ENCODE peak calls at places on chromosome 1, in six cellular contexts. K is effector memory CD4-positive, alpha-beta T cell; R is psoas muscle; C is ascending aorta; G is right cardiac atrium; T is foreskin keratinocyte. P is an unnamed sample. For H3K4me1, the result is how much of the 10 kb centered on the place peaks cover.

GRCh38 chr1:61079898-61080336 is 2.4 kb upstream of the NFIA start:
- DNase-seq in G (peak), T (peak), R (peak), C (peak), K (no peak), P (peak)

GRCh38 chr1:204558467-204558866 is 42.3 kb downstream of the MDM4 start:
- DNase-seq in R (no peak), K (no peak), C (no peak), G (no peak), T (no peak), P (no peak)

GRCh38 chr1:164803366-164803765 is 244.4 kb downstream of the PBX1 start:
- DNase-seq in C (no peak), R (no peak), K (no peak), T (no peak), G (no peak), P (no peak)

GRCh38 chr1:165856606-165857005 is 29.2 kb downstream of the UCK2 start:
- DNase-seq in G (no peak), R (no peak), C (no peak), K (no peak), T (no peak), P (no peak)

GRCh38 chr1:15949453-15950245 is 26.3 kb downstream of the ZBTB17 start:
- DNase-seq in K (peak), R (peak), C (peak), G (peak), T (peak), P (peak)

GRCh38 chr1:8082945-8083344 is 56.8 kb upstream of the ERRFI1 start:
- DNase-seq in G (peak), T (no peak), C (no peak), R (peak), K (no peak), P (no peak)

GRCh38 chr1:186165303-186165702 is 209.8 kb downstream of the TPR start:
- DNase-seq in T (no peak), R (no peak), K (no peak), G (no peak), C (no peak), P (no peak)

GRCh38 chr1:7667625-7668218 is 103.4 kb upstream of the VAMP3 start:
- DNase-seq in G (peak), T (peak), K (peak), C (peak), R (peak), P (peak)

GRCh38 chr1:153661111-153661708 is 2.7 kb downstream of the SNAPIN start:
- DNase-seq in G (no peak), K (no peak), C (no peak), T (no peak), R (no peak), P (peak)

GRCh38 chr1:68675336-68675735 is 178.5 kb upstream of the DEPDC1 start:
- DNase-seq in C (no peak), T (peak), G (no peak), R (no peak), K (no peak), P (no peak)

GRCh38 chr1:180528868-180529470 is 26.6 kb upstream of the ACBD6 start:
- DNase-seq in K (no peak), T (no peak), R (no peak), G (no peak), C (peak), P (no peak)

GRCh38 chr1:5650283-5651026 is 341.8 kb downstream of the NPHP4 start:
- DNase-seq in C (no peak), K (no peak), R (no peak), G (no peak), T (no peak), P (no peak)

GRCh38 chr1:32470991-32471694 is 6.3 kb downstream of the ZBTB8B start:
- DNase-seq in R (no peak), K (no peak), T (no peak), C (no peak), G (no peak), P (peak)

GRCh38 chr1:242467556-242468145 is 56.8 kb downstream of the PLD5 start:
- DNase-seq in C (peak), G (peak), R (no peak), T (peak), K (no peak), P (peak)

GRCh38 chr1:17802164-17802563 is 47.0 kb downstream of the ACTL8 start:
- DNase-seq in C (no peak), K (no peak), R (no peak), G (no peak), T (no peak), P (no peak)

GRCh38 chr1:56967900-56968832 is 2.4 kb upstream of the C8B start:
- DNase-seq in T (no peak), C (no peak), R (peak), G (peak), K (no peak), P (peak)

GRCh38 chr1:188872376-188872775 is 1605.3 kb downstream of the BRINP3 start:
- DNase-seq in K (no peak), R (no peak), T (no peak), G (no peak), C (no peak), P (no peak)

GRCh38 chr1:10432910-10433785 is 2.9 kb downstream of the CENPS start:
- DNase-seq in T (no peak), K (no peak), G (no peak), R (no peak), C (no peak), P (no peak)

GRCh38 chr1:77193951-77194350 is 25.3 kb downstream of the PIGK start:
- DNase-seq in R (no peak), C (no peak), K (no peak), G (no peak), T (no peak), P (no peak)

GRCh38 chr1:215104283-215104682 is 21.7 kb downstream of the KCNK2 start:
- DNase-seq in K (no peak), G (no peak), C (no peak), T (peak), R (no peak), P (no peak)

GRCh38 chr1:161486806-161487482 is 18.3 kb upstream of the FCGR2A start:
- DNase-seq in R (no peak), K (no peak), T (peak), C (no peak), G (no peak), P (peak)

GRCh38 chr1:193558491-193559028 is 372.1 kb upstream of the B3GALT2 start:
- DNase-seq in G (no peak), C (no peak), R (no peak), K (no peak), T (peak), P (no peak)

GRCh38 chr1:19450811-19451564 is 34.4 kb downstream of the CAPZB start:
- DNase-seq in R (no peak), C (peak), G (no peak), K (no peak), T (peak), P (no peak)

GRCh38 chr1:93317207-93317606 is 28.5 kb upstream of the DR1 start:
- DNase-seq in G (peak), R (peak), T (no peak), C (peak), K (no peak), P (no peak)

GRCh38 chr1:209375681-209376360 is 207.7 kb upstream of the CAMK1G start:
- DNase-seq in G (no peak), T (peak), R (no peak), K (no peak), C (no peak), P (peak)

GRCh38 chr1:147676306-147677085 is 6.2 kb upstream of the ACP6 start:
- DNase-seq in K (no peak), T (peak), C (no peak), G (no peak), R (no peak), P (no peak)

GRCh38 chr1:200302192-200302892 is 107.5 kb downstream of the ZNF281 start:
- DNase-seq in T (peak), C (no peak), K (peak), G (no peak), R (no peak), P (peak)

GRCh38 chr1:1385931-1386330 is 10.9 kb upstream of the AURKAIP1 start:
- DNase-seq in K (no peak), G (no peak), C (no peak), R (no peak), T (no peak), P (no peak)

GRCh38 chr1:35202048-35202719 is 9.2 kb upstream of the SFPQ start:
- DNase-seq in C (peak), K (peak), R (peak), T (peak), G (peak), P (peak)

GRCh38 chr1:93519196-93519825 is 71.4 kb downstream of the FNBP1L start:
- DNase-seq in G (no peak), C (no peak), R (no peak), K (no peak), T (peak), P (no peak)

GRCh38 chr1:80417651-80418050 is 1383.1 kb upstream of the ADGRL2 start:
- DNase-seq in C (no peak), K (no peak), R (no peak), G (no peak), T (peak), P (no peak)

GRCh38 chr1:33096358-33097005 is 15.5 kb downstream of the AZIN2 start:
- DNase-seq in T (no peak), K (no peak), G (peak), R (no peak), C (no peak), P (no peak)

GRCh38 chr1:1092890-1093609 is 18.9 kb upstream of the RNF223 start:
- DNase-seq in C (no peak), R (no peak), T (no peak), G (no peak), K (no peak), P (no peak)

GRCh38 chr1:225426395-225427248 is 1.2 kb downstream of the LBR start:
- DNase-seq in R (peak), T (peak), C (no peak), G (no peak), K (no peak), P (peak)

DNA sequence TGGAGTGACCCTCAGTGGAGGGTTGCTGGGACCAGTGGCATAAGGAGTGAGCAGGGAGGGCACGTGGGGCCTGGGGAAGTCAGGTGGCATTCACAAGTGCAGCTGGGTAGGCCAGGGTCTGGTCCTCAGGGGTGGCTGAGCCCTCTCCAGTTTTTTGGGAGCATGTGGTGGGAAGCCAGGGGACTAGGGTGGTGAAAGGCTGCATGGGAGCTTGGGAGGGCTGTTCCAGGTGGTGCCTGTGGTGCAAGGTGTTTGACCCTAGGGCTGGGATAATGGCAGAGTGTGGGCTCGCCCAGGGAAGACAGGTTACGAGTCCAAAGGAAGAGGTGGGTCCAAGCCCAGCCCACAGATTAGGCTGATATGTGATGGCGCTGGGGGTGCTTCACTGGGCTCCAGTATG is 30.5 kb downstream of the MAN1C1 start:
- DNase-seq in C (peak), K (no peak), R (no peak), T (no peak), G (no peak), P (no peak)
- H3K4me1 ChIP-seq in C (under half), K (under half), R (under half), T (under half), G (under half), P (under half)

DNA sequence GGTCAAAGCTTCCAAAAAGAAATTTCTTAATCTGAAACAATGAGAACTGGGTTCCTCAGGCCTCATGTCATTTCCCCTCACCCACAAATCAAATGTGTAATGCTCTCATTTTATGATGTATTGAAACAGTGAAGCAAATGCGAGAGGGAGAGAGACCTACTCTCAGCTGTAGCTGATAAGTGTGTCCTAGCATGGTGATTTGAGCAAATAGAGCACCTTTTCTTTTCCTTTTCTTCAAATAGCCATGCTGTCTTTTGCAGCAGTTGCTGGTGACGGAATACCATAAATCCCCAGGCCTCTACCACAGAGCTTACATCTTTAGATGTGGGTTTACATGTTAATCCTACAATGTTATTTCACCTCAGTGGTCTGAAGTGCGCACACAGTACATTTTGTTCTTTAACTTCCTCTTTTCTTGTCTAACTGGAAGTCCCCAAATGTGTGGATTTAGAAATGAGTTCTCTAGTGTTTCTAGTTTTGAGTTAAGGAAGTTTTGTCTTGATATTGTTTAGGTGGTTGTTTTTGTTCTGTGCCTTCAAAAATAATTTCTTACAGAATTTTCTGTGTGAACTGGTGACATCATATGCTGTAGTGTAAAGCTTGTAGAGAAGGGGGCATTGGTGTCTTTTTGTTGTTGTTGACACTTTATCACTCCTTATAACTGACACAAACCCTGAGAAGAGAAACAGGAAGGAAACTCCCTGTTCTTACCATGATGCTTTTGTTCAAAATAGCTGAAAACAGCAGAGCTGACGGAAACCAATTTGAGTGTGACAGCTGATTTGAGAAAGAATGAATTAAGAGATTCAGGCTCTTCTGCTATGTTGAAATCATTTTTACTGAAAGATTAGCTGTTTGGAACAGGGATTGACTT is 12.1 kb downstream of the SMAP2 start:
- DNase-seq in T (no peak), C (no peak), K (peak), R (no peak), G (no peak), P (no peak)
- H3K4me1 ChIP-seq in T (under half), C (under half), K (half or more), R (under half), G (under half), P (under half)

GRCh38 chr1:51265618-51266017 is 29.5 kb downstream of the RNF11 start:
- DNase-seq in K (no peak), G (no peak), C (no peak), R (no peak), T (no peak), P (no peak)

GRCh38 chr1:51264470-51264869 is 28.4 kb downstream of the RNF11 start:
- DNase-seq in K (no peak), C (peak), G (no peak), T (peak), R (no peak), P (no peak)

GRCh38 chr1:51266181-51266580 is 30.1 kb downstream of the RNF11 start:
- DNase-seq in R (no peak), C (no peak), G (no peak), T (no peak), K (no peak), P (no peak)

GRCh38 chr1:51266791-51267190 is 30.7 kb downstream of the RNF11 start:
- DNase-seq in R (no peak), C (no peak), T (no peak), K (no peak), G (no peak), P (no peak)

DNA sequence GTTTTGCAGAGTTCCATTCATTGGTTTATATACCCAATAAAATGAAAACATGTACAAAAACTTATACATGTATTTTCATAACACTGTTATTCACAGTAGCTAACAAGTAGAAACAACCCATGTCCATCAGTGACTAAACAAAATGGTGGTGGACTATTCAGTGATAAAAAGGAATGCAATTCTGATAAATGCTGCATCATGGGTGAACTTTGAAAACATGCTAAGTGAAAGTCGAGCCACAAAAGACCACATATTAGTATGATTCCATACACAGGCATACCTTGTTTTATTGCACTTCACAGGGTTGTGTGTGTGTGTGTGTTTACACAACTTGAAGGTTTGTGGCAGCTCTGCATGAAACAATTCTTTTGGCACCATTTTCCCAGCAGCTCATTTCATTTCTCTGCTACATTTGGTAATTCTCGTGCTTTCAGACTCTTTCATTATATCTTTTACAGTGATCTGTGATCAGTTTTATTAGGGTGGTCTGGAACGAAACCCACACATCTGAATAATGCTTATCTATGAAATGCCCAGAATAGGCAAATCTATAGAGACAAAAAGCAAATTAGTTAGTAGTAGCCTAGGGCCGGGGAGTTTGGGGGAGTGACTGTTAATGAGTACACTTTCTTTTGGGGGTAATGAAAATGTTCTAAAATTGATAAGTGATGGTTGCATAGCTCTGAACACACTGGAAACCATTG is 27.2 kb downstream of the RNF11 start:
- DNase-seq in C (no peak), T (no peak), G (no peak), K (no peak), R (no peak), P (no peak)
- H3K4me1 ChIP-seq in C (under half), T (under half), G (under half), K (under half), R (half or more), P (under half)

GRCh38 chr1:232574077-232574476 is 55.9 kb downstream of the SIPA1L2 start:
- DNase-seq in T (no peak), R (no peak), C (no peak), K (no peak), G (no peak), P (no peak)

GRCh38 chr1:232576537-232576936 is 53.4 kb downstream of the SIPA1L2 start:
- DNase-seq in R (no peak), G (no peak), C (no peak), K (no peak), T (no peak), P (no peak)

GRCh38 chr1:232575524-232576040 is 54.4 kb downstream of the SIPA1L2 start:
- DNase-seq in K (no peak), T (peak), R (no peak), C (no peak), G (no peak), P (no peak)

GRCh38 chr1:232577809-232578208 is 52.1 kb downstream of the SIPA1L2 start:
- DNase-seq in K (no peak), C (no peak), R (no peak), T (no peak), G (no peak), P (no peak)

GRCh38 chr1:232574867-232575523 is 54.9 kb downstream of the SIPA1L2 start:
- DNase-seq in T (peak), G (no peak), C (no peak), K (no peak), R (no peak), P (no peak)
- H3K4me1 ChIP-seq in T (under half), G (under half), C (under half), K (under half), R (under half), P (under half)

GRCh38 chr1:155307247-155307740 is 1.4 kb upstream of the FDPS start:
- DNase-seq in K (no peak), R (no peak), T (no peak), G (no peak), C (no peak), P (peak)

GRCh38 chr1:155309423-155310021 is 856 bp downstream of the FDPS start:
- DNase-seq in R (no peak), T (no peak), G (peak), K (no peak), C (no peak), P (peak)

GRCh38 chr1:155304558-155305063 is 3.4 kb upstream of the PKLR start:
- DNase-seq in C (no peak), K (no peak), R (no peak), G (no peak), T (no peak), P (no peak)

GRCh38 chr1:155305881-155306391 is 2.7 kb upstream of the FDPS start:
- DNase-seq in R (no peak), K (no peak), G (no peak), C (no peak), T (no peak), P (no peak)

DNA sequence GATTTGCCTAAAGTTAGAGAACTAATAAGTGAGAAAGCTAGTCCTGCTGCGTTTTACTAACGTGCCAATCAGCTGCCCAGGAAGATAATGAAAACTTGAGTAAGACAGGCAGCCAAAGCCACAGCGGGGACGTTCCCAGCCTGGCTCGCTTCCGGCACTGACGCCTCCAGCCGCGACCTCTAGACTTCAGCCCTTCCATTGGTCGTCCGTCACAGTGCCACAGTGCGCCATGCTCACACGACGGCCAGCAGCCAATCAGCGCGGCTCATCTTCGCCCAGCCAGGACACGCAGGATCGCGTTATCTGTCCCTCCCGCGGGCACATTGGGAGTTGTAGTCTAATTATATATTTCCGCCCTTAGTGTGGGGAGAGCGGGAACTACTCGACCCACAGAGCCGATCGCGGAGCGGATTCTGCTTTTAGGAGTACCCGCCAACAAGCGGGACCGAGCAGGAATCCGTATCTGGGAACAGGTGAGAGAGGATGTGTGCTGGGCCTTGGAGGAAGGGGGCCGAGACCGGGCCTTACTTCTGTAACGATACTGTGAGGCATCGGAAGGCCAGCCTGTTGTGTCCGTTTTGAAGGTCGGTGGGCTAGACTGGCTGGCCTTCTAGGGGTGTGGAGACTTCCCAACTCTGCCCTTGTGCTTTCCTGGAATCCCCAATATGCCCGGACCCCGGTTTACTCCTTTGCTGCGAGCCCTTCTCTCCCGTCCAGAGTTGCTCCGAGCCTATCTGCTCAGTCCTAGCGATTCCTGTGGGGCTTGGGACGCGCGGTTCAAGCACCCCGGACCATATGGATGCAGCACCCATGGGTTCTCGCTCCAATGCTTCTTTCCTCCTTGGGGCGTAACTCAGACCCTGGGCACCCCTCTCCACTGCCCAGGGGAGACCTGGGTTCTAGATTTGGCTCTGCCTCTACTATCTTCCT is at the start of gene FDPS:
- DNase-seq in C (peak), T (peak), G (peak), K (peak), R (peak), P (peak)
- H3K4me1 ChIP-seq in C (under half), T (under half), G (under half), K (under half), R (under half), P (under half)

P was measured in neural progenitor cell.